ENCODE peak calls at places on chromosome 12, in ten cellular contexts. One of them, this sample, is unnamed.

GRCh38 chr12:56836800-56837663 is 73.9 kb downstream of the HSD17B6 start:
- DNase-seq in brain microvascular endothelial cell: peak
- DNase-seq in activated CD4-positive, alpha-beta T cell treated with anti-CD3 and anti-CD28 coated beads for 1 hour: no peak
- DNase-seq in fibroblast of lung: peak
- DNase-seq in A549: no peak
- DNase-seq in NCI-H1417: no peak
- DNase-seq in RPMI7951: peak
- DNase-seq in SW 1271: no peak
- DNase-seq in AG09309: no peak
- DNase-seq in dermis microvascular lymphatic vessel endothelial cell: peak
- DNase-seq in this sample: no peak

GRCh38 chr12:123010110-123010509 is 29.6 kb downstream of the ARL6IP4 start:
- DNase-seq in RPMI7951: no peak
- DNase-seq in SW 1271: no peak
- DNase-seq in activated CD4-positive, alpha-beta T cell treated with anti-CD3 and anti-CD28 coated beads for 1 hour: no peak
- DNase-seq in brain microvascular endothelial cell: no peak
- DNase-seq in fibroblast of lung: no peak
- DNase-seq in AG09309: no peak
- DNase-seq in dermis microvascular lymphatic vessel endothelial cell: no peak
- DNase-seq in NCI-H1417: no peak
- DNase-seq in A549: no peak
- DNase-seq in this sample: no peak

GRCh38 chr12:51821423-51822260 is 26.9 kb downstream of the FIGNL2 start:
- DNase-seq in NCI-H1417: no peak
- DNase-seq in RPMI7951: no peak
- DNase-seq in activated CD4-positive, alpha-beta T cell treated with anti-CD3 and anti-CD28 coated beads for 1 hour: no peak
- DNase-seq in A549: no peak
- DNase-seq in SW 1271: no peak
- DNase-seq in brain microvascular endothelial cell: no peak
- DNase-seq in AG09309: no peak
- DNase-seq in fibroblast of lung: no peak
- DNase-seq in dermis microvascular lymphatic vessel endothelial cell: no peak
- DNase-seq in this sample: no peak

GRCh38 chr12:78038541-78038940 is 207.8 kb downstream of the NAV3 start:
- DNase-seq in fibroblast of lung: no peak
- DNase-seq in brain microvascular endothelial cell: no peak
- DNase-seq in SW 1271: no peak
- DNase-seq in A549: no peak
- DNase-seq in RPMI7951: no peak
- DNase-seq in dermis microvascular lymphatic vessel endothelial cell: no peak
- DNase-seq in NCI-H1417: no peak
- DNase-seq in AG09309: no peak
- DNase-seq in activated CD4-positive, alpha-beta T cell treated with anti-CD3 and anti-CD28 coated beads for 1 hour: no peak
- DNase-seq in this sample: no peak

GRCh38 chr12:46084666-46085631 is 94.6 kb upstream of the SCAF11 start:
- DNase-seq in RPMI7951: no peak
- DNase-seq in SW 1271: no peak
- DNase-seq in NCI-H1417: no peak
- DNase-seq in activated CD4-positive, alpha-beta T cell treated with anti-CD3 and anti-CD28 coated beads for 1 hour: no peak
- DNase-seq in fibroblast of lung: no peak
- DNase-seq in AG09309: no peak
- DNase-seq in brain microvascular endothelial cell: no peak
- DNase-seq in A549: no peak
- DNase-seq in dermis microvascular lymphatic vessel endothelial cell: no peak
- DNase-seq in this sample: no peak

GRCh38 chr12:18323159-18323558 is 61.8 kb downstream of the PIK3C2G start:
- DNase-seq in A549: no peak
- DNase-seq in RPMI7951: peak
- DNase-seq in activated CD4-positive, alpha-beta T cell treated with anti-CD3 and anti-CD28 coated beads for 1 hour: no peak
- DNase-seq in AG09309: no peak
- DNase-seq in fibroblast of lung: peak
- DNase-seq in brain microvascular endothelial cell: peak
- DNase-seq in dermis microvascular lymphatic vessel endothelial cell: no peak
- DNase-seq in SW 1271: no peak
- DNase-seq in NCI-H1417: no peak
- DNase-seq in this sample: no peak

GRCh38 chr12:71695782-71696181 is 9.9 kb downstream of the TMEM19 start:
- DNase-seq in AG09309: no peak
- DNase-seq in NCI-H1417: no peak
- DNase-seq in A549: no peak
- DNase-seq in fibroblast of lung: no peak
- DNase-seq in dermis microvascular lymphatic vessel endothelial cell: no peak
- DNase-seq in brain microvascular endothelial cell: no peak
- DNase-seq in RPMI7951: no peak
- DNase-seq in SW 1271: no peak
- DNase-seq in activated CD4-positive, alpha-beta T cell treated with anti-CD3 and anti-CD28 coated beads for 1 hour: no peak
- DNase-seq in this sample: no peak

GRCh38 chr12:76242813-76243540 is 105.2 kb downstream of the BBS10 start:
- DNase-seq in activated CD4-positive, alpha-beta T cell treated with anti-CD3 and anti-CD28 coated beads for 1 hour: no peak
- DNase-seq in dermis microvascular lymphatic vessel endothelial cell: no peak
- DNase-seq in fibroblast of lung: peak
- DNase-seq in AG09309: peak
- DNase-seq in SW 1271: no peak
- DNase-seq in brain microvascular endothelial cell: no peak
- DNase-seq in A549: no peak
- DNase-seq in RPMI7951: no peak
- DNase-seq in NCI-H1417: no peak
- DNase-seq in this sample: no peak

GRCh38 chr12:100574262-100575074 is 984 bp downstream of the GAS2L3 start:
- DNase-seq in activated CD4-positive, alpha-beta T cell treated with anti-CD3 and anti-CD28 coated beads for 1 hour: no peak
- DNase-seq in dermis microvascular lymphatic vessel endothelial cell: peak
- DNase-seq in SW 1271: no peak
- DNase-seq in AG09309: no peak
- DNase-seq in fibroblast of lung: peak
- DNase-seq in brain microvascular endothelial cell: no peak
- DNase-seq in A549: peak
- DNase-seq in RPMI7951: peak
- DNase-seq in NCI-H1417: no peak
- DNase-seq in this sample: no peak

GRCh38 chr12:113086249-113087164 is 30.0 kb downstream of the DTX1 start:
- DNase-seq in fibroblast of lung: no peak
- DNase-seq in brain microvascular endothelial cell: no peak
- DNase-seq in SW 1271: no peak
- DNase-seq in AG09309: no peak
- DNase-seq in activated CD4-positive, alpha-beta T cell treated with anti-CD3 and anti-CD28 coated beads for 1 hour: no peak
- DNase-seq in dermis microvascular lymphatic vessel endothelial cell: peak
- DNase-seq in RPMI7951: peak
- DNase-seq in NCI-H1417: no peak
- DNase-seq in A549: no peak
- DNase-seq in this sample: no peak

GRCh38 chr12:19058235-19059021 is 71.1 kb upstream of the PLEKHA5 start:
- DNase-seq in RPMI7951: peak
- DNase-seq in SW 1271: no peak
- DNase-seq in fibroblast of lung: no peak
- DNase-seq in AG09309: no peak
- DNase-seq in NCI-H1417: no peak
- DNase-seq in dermis microvascular lymphatic vessel endothelial cell: no peak
- DNase-seq in brain microvascular endothelial cell: peak
- DNase-seq in A549: no peak
- DNase-seq in activated CD4-positive, alpha-beta T cell treated with anti-CD3 and anti-CD28 coated beads for 1 hour: no peak
- DNase-seq in this sample: no peak

GRCh38 chr12:104177663-104178501 is 37.7 kb upstream of the TXNRD1 start:
- DNase-seq in AG09309: peak
- DNase-seq in brain microvascular endothelial cell: peak
- DNase-seq in SW 1271: no peak
- DNase-seq in activated CD4-positive, alpha-beta T cell treated with anti-CD3 and anti-CD28 coated beads for 1 hour: no peak
- DNase-seq in RPMI7951: peak
- DNase-seq in dermis microvascular lymphatic vessel endothelial cell: peak
- DNase-seq in fibroblast of lung: peak
- DNase-seq in A549: peak
- DNase-seq in NCI-H1417: no peak
- DNase-seq in this sample: peak

GRCh38 chr12:122830517-122831214 is 4.6 kb upstream of the HIP1R start:
- DNase-seq in SW 1271: no peak
- DNase-seq in brain microvascular endothelial cell: peak
- DNase-seq in fibroblast of lung: peak
- DNase-seq in AG09309: peak
- DNase-seq in NCI-H1417: no peak
- DNase-seq in activated CD4-positive, alpha-beta T cell treated with anti-CD3 and anti-CD28 coated beads for 1 hour: no peak
- DNase-seq in RPMI7951: peak
- DNase-seq in A549: peak
- DNase-seq in dermis microvascular lymphatic vessel endothelial cell: no peak
- DNase-seq in this sample: no peak

GRCh38 chr12:13573698-13574321 is 377.3 kb downstream of the EMP1 start:
- DNase-seq in RPMI7951: peak
- DNase-seq in NCI-H1417: no peak
- DNase-seq in brain microvascular endothelial cell: peak
- DNase-seq in dermis microvascular lymphatic vessel endothelial cell: no peak
- DNase-seq in AG09309: peak
- DNase-seq in fibroblast of lung: peak
- DNase-seq in activated CD4-positive, alpha-beta T cell treated with anti-CD3 and anti-CD28 coated beads for 1 hour: no peak
- DNase-seq in A549: peak
- DNase-seq in SW 1271: peak
- DNase-seq in this sample: no peak